ENCODE peak calls at places on chromosomes 5 and 9, in five cellular contexts. T is neuronal stem cell, I is coronary artery, J is left kidney, O is iPS-NIHi11. Q is an unnamed sample.

GRCh38 chr5:102481044-102481715 is 17.6 kb downstream of the SLCO6A1 start:
- DNase-seq in J (no peak), O (no peak), I (no peak), T (no peak), Q (no peak)

GRCh38 chr5:78137290-78137689 is 157.2 kb downstream of the AP3B1 start:
- DNase-seq in T (no peak), J (no peak), I (no peak), O (no peak), Q (no peak)

GRCh38 chr9:79939819-79940218 is 368.1 kb downstream of the TLE4 start:
- DNase-seq in O (no peak), T (no peak), I (no peak), J (no peak), Q (no peak)

GRCh38 chr5:44332360-44332971 is 56.8 kb downstream of the FGF10 start:
- DNase-seq in T (peak), J (peak), O (peak), I (no peak), Q (peak)

GRCh38 chr5:96067902-96068614 is 106.4 kb upstream of the ELL2 start:
- DNase-seq in O (no peak), I (no peak), J (no peak), T (no peak), Q (peak)

GRCh38 chr9:122173670-122174069 is 14.0 kb downstream of the MORN5 start:
- DNase-seq in I (no peak), J (no peak), O (no peak), T (no peak), Q (no peak)

GRCh38 chr5:95759634-95760033 is 28.5 kb downstream of the RHOBTB3 start:
- DNase-seq in O (no peak), T (no peak), J (no peak), I (no peak), Q (peak)

GRCh38 chr5:158560170-158560569 is 539.5 kb downstream of the EBF1 start:
- DNase-seq in I (no peak), O (no peak), J (no peak), T (no peak), Q (no peak)

GRCh38 chr5:121668635-121669034 is 183.0 kb upstream of the FTMT start:
- DNase-seq in J (no peak), T (no peak), O (no peak), I (no peak), Q (no peak)